ENCODE peak calls at places on chromosome 19, in six cellular contexts. Y, U, I, H, F and K are unnamed samples.

GRCh38 chr19:50851620-50852019 is 3.1 kb upstream of the KLK3 start:
- DNase-seq in I (no peak), F (no peak), Y (no peak), H (no peak), U (peak), K (no peak)

GRCh38 chr19:21604941-21605548 is 99.6 kb downstream of the ZNF429 start:
- DNase-seq in I (no peak), H (no peak), U (peak), Y (peak), F (no peak), K (no peak)

GRCh38 chr19:17329061-17329767 is 5.4 kb downstream of the ANO8 start:
- DNase-seq in F (no peak), I (no peak), H (no peak), U (no peak), Y (no peak), K (no peak)

GRCh38 chr19:33771308-33772101 is 25.2 kb upstream of the KCTD15 start:
- DNase-seq in F (peak), I (peak), H (peak), U (peak), Y (peak), K (peak)

GRCh38 chr19:47776568-47776967 is 1.9 kb upstream of the SELENOW start:
- DNase-seq in U (peak), I (no peak), F (no peak), Y (no peak), H (no peak), K (no peak)

GRCh38 chr19:36257512-36257876 is 42.6 kb downstream of the ZNF146 start:
- DNase-seq in U (no peak), F (no peak), Y (no peak), I (no peak), H (no peak), K (no peak)

GRCh38 chr19:50870417-50871089 is 2.7 kb upstream of the KLK2 start:
- DNase-seq in F (no peak), U (peak), H (no peak), I (no peak), Y (peak), K (no peak)

GRCh38 chr19:31591258-31591657 is 242.0 kb upstream of the TSHZ3 start:
- DNase-seq in U (no peak), H (no peak), I (no peak), Y (no peak), F (no peak), K (no peak)

GRCh38 chr19:17107546-17108452 is 32.2 kb downstream of the MYO9B start:
- DNase-seq in U (no peak), I (peak), Y (peak), F (peak), H (peak), K (peak)

GRCh38 chr19:18626906-18627305 is 9.9 kb upstream of the KLHL26 start:
- DNase-seq in H (no peak), F (no peak), I (no peak), Y (no peak), U (no peak), K (no peak)

GRCh38 chr19:30649934-30650614 is 277.9 kb downstream of the ZNF536 start:
- DNase-seq in H (no peak), I (peak), F (peak), U (peak), Y (peak), K (no peak)

GRCh38 chr19:16908759-16909158 is 20.0 kb downstream of the F2RL3 start:
- DNase-seq in U (no peak), I (no peak), Y (no peak), H (no peak), F (no peak), K (no peak)

GRCh38 chr19:39508629-39509028 is 6.3 kb upstream of the SELENOV start:
- DNase-seq in H (no peak), F (no peak), Y (no peak), U (no peak), I (no peak), K (no peak)

GRCh38 chr19:33287438-33287837 is 14.9 kb downstream of the CEBPA start:
- DNase-seq in Y (no peak), U (no peak), F (no peak), H (no peak), I (no peak), K (peak)

GRCh38 chr19:38912600-38913514 is 871 bp upstream of the CCER2 start:
- DNase-seq in F (peak), H (no peak), I (no peak), Y (no peak), U (no peak), K (no peak)

GRCh38 chr19:10104665-10105221 is 1.4 kb upstream of the PPAN start:
- DNase-seq in Y (no peak), F (peak), U (no peak), H (no peak), I (peak), K (no peak)

GRCh38 chr19:6610934-6611370 is 20.0 kb upstream of the CD70 start:
- DNase-seq in F (no peak), Y (peak), I (no peak), U (no peak), H (no peak), K (no peak)